ENCODE peak calls at places on chromosomes 12 and 14, in seven cellular contexts. M, U, B, W, X, S and J are unnamed samples.
A peak's percentile ranks its signal among the peaks of the same experiment; 100 is the strongest.

GRCh38 chr14:23306412-23307145 is at the start of gene BCL2L2:
- DNase-seq in M (peak; percentile 92), U (peak; percentile 94), B (peak; percentile 93), W (peak; percentile 95), X (peak; percentile 94), S (peak; percentile 84), J (peak; percentile 97)

GRCh38 chr14:49861581-49861922 is 9.0 kb upstream of the NEMF start:
- DNase-seq in M (no peak), U (peak; percentile 83), B (peak; percentile 69), W (peak; percentile 84), X (peak; percentile 72), S (peak; percentile 87), J (peak; percentile 91)

GRCh38 chr12:81077329-81077685 is 572 bp upstream of the ACSS3 start:
- DNase-seq in M (no peak), U (peak; percentile 47), B (peak; percentile 19), W (no peak), X (no peak), S (no peak), J (no peak)

GRCh38 chr14:92951261-92951660 is 28.3 kb downstream of the CHGA start:
- DNase-seq in M (no peak), U (no peak), B (no peak), W (no peak), X (peak; percentile 27), S (no peak), J (no peak)

GRCh38 chr12:44930972-44931600 is 55.0 kb upstream of the NELL2 start:
- DNase-seq in M (peak; percentile 74), U (no peak), B (no peak), W (no peak), X (no peak), S (peak; percentile 73), J (no peak)

GRCh38 chr12:25368542-25368941 is 117.8 kb upstream of the KRAS start:
- DNase-seq in M (no peak), U (no peak), B (no peak), W (no peak), X (no peak), S (no peak), J (no peak)

GRCh38 chr14:64405295-64405694 is 17.1 kb downstream of the MTHFD1 start:
- DNase-seq in M (no peak), U (no peak), B (no peak), W (no peak), X (no peak), S (no peak), J (no peak)

GRCh38 chr12:99386907-99387306 is 260.6 kb upstream of the GARIN6 start:
- DNase-seq in M (no peak), U (no peak), B (no peak), W (no peak), X (no peak), S (peak; percentile 8), J (no peak)

GRCh38 chr14:68268197-68268596 is 448.6 kb downstream of the RAD51B start:
- DNase-seq in M (no peak), U (no peak), B (no peak), W (peak; percentile 72), X (no peak), S (no peak), J (no peak)

GRCh38 chr14:88901199-88901588 is 76.7 kb downstream of the TTC8 start:
- DNase-seq in M (no peak), U (no peak), B (peak; percentile 19), W (no peak), X (no peak), S (no peak), J (no peak)

GRCh38 chr12:85310456-85311076 is 30.5 kb downstream of the ALX1 start:
- DNase-seq in M (peak; percentile 43), U (no peak), B (no peak), W (no peak), X (no peak), S (peak; percentile 1), J (no peak)

GRCh38 chr14:104730504-104730903 is 6.5 kb downstream of the ADSS1 start:
- DNase-seq in M (no peak), U (no peak), B (no peak), W (no peak), X (no peak), S (no peak), J (no peak)

GRCh38 chr14:34911209-34912150 is 36.3 kb upstream of the BAZ1A start:
- DNase-seq in M (peak; percentile 26), U (no peak), B (no peak), W (no peak), X (no peak), S (peak; percentile 72), J (no peak)

GRCh38 chr14:95534299-95535225 is at the start of gene GLRX5:
- DNase-seq in M (peak; percentile 100), U (peak; percentile 100), B (peak; percentile 99), W (peak; percentile 99), X (peak; percentile 98), S (peak; percentile 100), J (peak; percentile 100)

GRCh38 chr14:95536036-95536577 is 1.3 kb downstream of the GLRX5 start:
- DNase-seq in M (no peak), U (no peak), B (no peak), W (no peak), X (no peak), S (no peak), J (no peak)

GRCh38 chr14:95533822-95534221 is 1.0 kb upstream of the GLRX5 start:
- DNase-seq in M (no peak), U (no peak), B (no peak), W (no peak), X (no peak), S (no peak), J (no peak)

GRCh38 chr14:95533391-95533821 is 1.4 kb upstream of the GLRX5 start:
- DNase-seq in M (peak; percentile 67), U (no peak), B (no peak), W (peak; percentile 45), X (no peak), S (peak; percentile 65), J (no peak)

DNA sequence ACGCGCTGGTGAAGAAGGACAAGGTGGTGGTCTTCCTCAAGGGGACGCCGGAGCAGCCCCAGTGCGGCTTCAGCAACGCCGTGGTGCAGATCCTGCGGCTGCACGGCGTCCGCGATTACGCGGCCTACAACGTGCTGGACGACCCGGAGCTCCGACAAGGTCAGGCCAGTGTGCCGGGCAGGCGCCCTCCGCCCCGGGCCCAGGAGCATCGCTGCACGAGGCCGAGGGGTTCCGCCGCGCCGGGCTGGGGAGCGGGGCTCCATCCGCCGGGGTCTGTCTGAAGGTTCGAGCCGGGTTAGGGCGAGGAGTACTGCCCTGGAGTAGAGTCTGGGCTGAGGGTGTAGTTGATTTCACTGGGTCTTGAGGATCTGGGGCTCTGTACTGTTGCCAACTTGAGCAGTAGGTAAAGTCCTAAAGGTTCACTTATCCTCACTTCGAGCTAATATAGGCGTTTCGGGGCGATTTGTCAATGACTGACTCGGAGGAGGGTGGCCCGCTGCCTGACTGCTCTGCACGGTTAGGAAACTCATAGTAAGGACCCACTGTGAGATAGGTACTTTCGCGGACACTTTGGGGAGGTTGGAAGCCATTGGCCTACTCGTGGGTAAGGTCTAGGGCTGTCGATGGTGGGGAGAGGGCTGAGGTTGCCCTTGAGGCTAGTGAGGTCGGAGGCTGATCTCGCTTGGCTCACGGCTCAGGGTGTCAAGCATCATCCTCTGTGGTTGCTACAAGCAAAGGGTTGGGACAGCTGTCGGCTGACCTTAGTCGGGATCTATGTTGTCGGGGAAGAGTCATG is 574 bp downstream of the GLRX5 start:
- DNase-seq in M (peak; percentile 32), U (no peak), B (peak; percentile 43), W (peak; percentile 61), X (no peak), S (no peak), J (no peak)
- TF ChIP-seq POLR2A in M (no peak), U (no peak), B (no peak), W (no peak), X (no peak), S (no peak), J (no peak)

DNA sequence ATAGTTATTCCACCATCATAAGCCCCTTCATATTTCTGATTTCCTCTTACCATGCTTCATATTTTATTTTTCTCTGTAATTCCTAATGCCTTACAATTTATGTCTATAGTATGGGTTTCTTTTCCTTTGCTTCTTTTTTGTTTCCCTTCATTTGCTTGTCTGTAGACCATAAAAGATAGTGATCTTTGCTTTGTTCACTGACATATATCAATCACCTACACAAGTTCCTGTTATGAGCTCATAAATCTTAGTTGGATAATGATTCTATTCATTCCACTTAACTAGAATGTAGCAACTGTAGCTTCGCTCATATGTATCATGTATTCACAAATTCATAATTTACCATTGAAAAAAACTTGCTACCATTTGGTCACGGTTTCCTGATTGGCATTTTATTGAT is 388.8 kb upstream of the ATXN7L3B start:
- DNase-seq in M (no peak), U (no peak), B (no peak), W (no peak), X (no peak), S (no peak), J (no peak)
- H3K4me1 ChIP-seq in M (no peaks in the 10 kb centered on the region), U (no peaks in the 10 kb centered on the region), B (no peaks in the 10 kb centered on the region), W (no peaks in the 10 kb centered on the region), X (no peaks in the 10 kb centered on the region), S (no peaks in the 10 kb centered on the region), J (no peaks in the 10 kb centered on the region)

GRCh38 chr12:112025808-112026375 is 12.7 kb downstream of the ERP29 start:
- DNase-seq in M (peak; percentile 28), U (no peak), B (no peak), W (no peak), X (no peak), S (no peak), J (no peak)
- H3K4me3 ChIP-seq in M (no peak overlapping the region), U (no peak overlapping the region), B (no peak overlapping the region), W (no peak overlapping the region), X (no peak overlapping the region), S (no peak overlapping the region), J (no peak overlapping the region)

GRCh38 chr12:93186131-93186530 is 191.6 kb upstream of the NUDT4 start:
- DNase-seq in M (no peak), U (no peak), B (no peak), W (no peak), X (no peak), S (peak; percentile 53), J (no peak)

GRCh38 chr12:93186621-93187020 is 191.1 kb upstream of the NUDT4 start:
- DNase-seq in M (no peak), U (no peak), B (no peak), W (no peak), X (no peak), S (no peak), J (no peak)

GRCh38 chr12:93184664-93185368 is 192.9 kb upstream of the NUDT4 start:
- DNase-seq in M (no peak), U (no peak), B (no peak), W (no peak), X (no peak), S (no peak), J (no peak)

GRCh38 chr12:93185369-93185741 is 192.4 kb upstream of the NUDT4 start:
- DNase-seq in M (no peak), U (no peak), B (no peak), W (no peak), X (no peak), S (no peak), J (no peak)

DNA sequence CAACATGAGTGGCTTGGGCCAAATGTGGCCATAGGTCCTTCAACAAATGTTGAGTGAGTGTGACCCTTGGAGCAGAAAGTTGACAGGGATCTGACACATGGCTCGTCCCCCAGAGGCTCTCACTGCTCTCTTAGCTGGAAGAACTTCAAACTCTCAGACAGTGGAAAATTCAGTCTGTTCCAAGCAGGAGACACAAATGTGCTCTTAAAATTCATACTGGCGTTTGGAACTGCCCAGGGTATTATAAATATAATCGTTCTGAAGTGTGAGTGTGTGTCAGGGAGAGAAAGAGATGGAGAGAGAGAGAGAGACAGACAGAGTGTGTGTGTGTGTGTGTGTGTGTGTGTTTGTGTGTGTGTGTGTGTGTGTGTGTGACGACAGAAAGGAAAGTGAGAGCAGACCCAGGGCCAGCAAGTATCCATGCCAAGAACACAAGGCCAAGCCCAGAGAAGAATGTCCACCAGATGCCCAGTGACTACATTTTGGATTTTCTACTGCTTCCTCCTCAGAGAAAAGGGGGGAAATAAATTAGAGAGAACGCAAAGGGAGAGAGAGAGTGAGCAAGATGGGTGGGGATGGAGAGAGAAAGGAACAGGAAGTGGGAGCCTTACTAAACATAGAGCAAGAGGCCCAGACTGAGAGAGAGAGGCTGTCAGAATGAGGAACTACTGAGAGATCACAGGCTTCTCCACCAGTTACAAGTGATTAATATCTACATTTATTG is 193.6 kb upstream of the NUDT4 start:
- DNase-seq in M (no peak), U (peak; percentile 39), B (peak; percentile 60), W (peak; percentile 51), X (no peak), S (no peak), J (peak; percentile 85)
- TF ChIP-seq POLR2A in M (no peak), U (no peak), B (no peak), W (no peak), X (no peak), S (no peak), J (no peak)